ENCODE peak calls at places on chromosomes 2 and 18, in seven cellular contexts. Z, E, V, M, I, F and X are unnamed samples.

GRCh38 chr2:141957827-141958440 is 172.9 kb downstream of the LRP1B start:
- DNase-seq in M (no peak), F (no peak), Z (no peak), V (no peak), I (no peak), E (no peak), X (no peak)

GRCh38 chr2:152089238-152089637 is 9.6 kb downstream of the CACNB4 start:
- DNase-seq in M (no peak), Z (no peak), I (no peak), F (no peak), V (no peak), E (no peak), X (no peak)

GRCh38 chr2:190404487-190404886 is 3.7 kb upstream of the MFSD6 start:
- DNase-seq in V (peak; percentile 48), I (no peak), M (peak; percentile 14), F (no peak), E (peak; percentile 9), Z (peak; percentile 28), X (no peak)

GRCh38 chr2:9803023-9803805 is 40.1 kb upstream of the TAF1B start:
- DNase-seq in F (peak; percentile 84), M (no peak), I (no peak), Z (no peak), E (no peak), V (no peak), X (no peak)

GRCh38 chr2:25347846-25348245 is 6.1 kb upstream of the DNMT3A start:
- DNase-seq in V (no peak), I (no peak), E (no peak), M (no peak), Z (no peak), F (no peak), X (no peak)

GRCh38 chr18:48680871-48681270 is 142.0 kb downstream of the CTIF start:
- DNase-seq in V (no peak), E (no peak), F (no peak), I (no peak), Z (no peak), M (no peak), X (no peak)

GRCh38 chr2:74944987-74945782 is 13.3 kb upstream of the POLE4 start:
- DNase-seq in V (no peak), M (no peak), Z (no peak), E (no peak), F (no peak), I (no peak), X (no peak)

GRCh38 chr2:135093685-135094340 is 41.7 kb downstream of the RAB3GAP1 start:
- DNase-seq in F (no peak), Z (no peak), I (no peak), M (no peak), V (no peak), E (no peak), X (no peak)

GRCh38 chr2:136381722-136382633 is 264.0 kb upstream of the CXCR4 start:
- DNase-seq in M (no peak), E (no peak), F (peak; percentile 71), Z (no peak), V (peak; percentile 84), I (no peak), X (no peak)

GRCh38 chr2:74199275-74199701 is 873 bp downstream of the MTHFD2 start:
- DNase-seq in E (no peak), M (no peak), Z (no peak), I (no peak), F (no peak), V (peak; percentile 29), X (peak; percentile 18)

GRCh38 chr2:64311948-64312621 is 141.9 kb upstream of the LGALSL start:
- DNase-seq in I (no peak), M (peak; percentile 43), E (peak; percentile 85), F (peak; percentile 78), Z (no peak), V (no peak), X (peak; percentile 90)

GRCh38 chr2:241355983-241356870 is at the start of gene FARP2:
- DNase-seq in V (peak; percentile 98), Z (peak; percentile 94), M (peak; percentile 95), I (peak; percentile 98), E (peak; percentile 96), F (peak; percentile 100), X (peak; percentile 94)

GRCh38 chr2:2591542-2591940 is 260.5 kb upstream of the MYT1L start:
- DNase-seq in Z (no peak), M (no peak), F (no peak), E (no peak), I (no peak), V (no peak), X (no peak)

GRCh38 chr2:54624611-54625071 is 98.8 kb upstream of the EML6 start:
- DNase-seq in Z (no peak), E (no peak), I (no peak), M (no peak), F (no peak), V (no peak), X (no peak)

GRCh38 chr2:230205034-230205433 is 14.8 kb downstream of the SP110 start:
- DNase-seq in F (no peak), V (no peak), E (no peak), M (no peak), I (no peak), Z (no peak), X (no peak)

GRCh38 chr2:64863097-64863820 is 125.9 kb upstream of the SLC1A4 start:
- DNase-seq in E (no peak), V (no peak), I (no peak), Z (no peak), M (no peak), F (no peak), X (no peak)

GRCh38 chr18:49621851-49622351 is 60.0 kb downstream of the LIPG start:
- DNase-seq in E (no peak), M (no peak), F (no peak), V (no peak), I (no peak), Z (no peak), X (no peak)

GRCh38 chr18:12911928-12912703 is 28.1 kb upstream of the PTPN2 start:
- DNase-seq in Z (no peak), V (no peak), M (no peak), I (peak; percentile 37), F (no peak), E (no peak), X (no peak)

GRCh38 chr2:42052702-42053481 is 5.1 kb downstream of the PKDCC start:
- DNase-seq in I (no peak), V (no peak), Z (no peak), F (no peak), E (peak; percentile 80), M (no peak), X (no peak)

GRCh38 chr18:79863161-79863945 is 65.6 kb downstream of the KCNG2 start:
- DNase-seq in E (no peak), V (no peak), F (peak; percentile 5), I (no peak), Z (no peak), M (no peak), X (no peak)

GRCh38 chr2:181546086-181546485 is 88.9 kb downstream of the ITGA4 start:
- DNase-seq in M (no peak), F (no peak), I (no peak), V (no peak), Z (no peak), E (no peak), X (no peak)

GRCh38 chr2:104897515-104898184 is 43.7 kb downstream of the POU3F3 start:
- DNase-seq in Z (peak; percentile 89), I (no peak), F (no peak), V (no peak), M (no peak), E (no peak), X (no peak)

GRCh38 chr2:150007815-150008430 is 420.3 kb upstream of the MMADHC start:
- DNase-seq in F (no peak), V (no peak), I (no peak), M (no peak), Z (no peak), E (no peak), X (no peak)

GRCh38 chr2:86069091-86069685 is 36.5 kb downstream of the POLR1A start:
- DNase-seq in F (no peak), V (no peak), I (no peak), Z (no peak), M (no peak), E (no peak), X (no peak)

GRCh38 chr2:72893594-72894319 is 6.5 kb downstream of the SPR start:
- DNase-seq in M (no peak), E (peak; percentile 76), I (peak; percentile 83), V (peak; percentile 63), F (peak; percentile 48), Z (no peak), X (peak; percentile 23)

GRCh38 chr18:9296233-9297006 is 38.2 kb upstream of the TWSG1 start:
- DNase-seq in I (no peak), V (no peak), E (no peak), M (no peak), Z (no peak), F (no peak), X (no peak)

GRCh38 chr18:9914584-9915290 is 921 bp downstream of the VAPA start:
- DNase-seq in M (peak; percentile 10), E (peak; percentile 57), Z (no peak), I (peak; percentile 41), V (peak; percentile 84), F (peak; percentile 88), X (peak; percentile 46)

GRCh38 chr18:35549515-35549914 is 32.0 kb upstream of the GALNT1 start:
- DNase-seq in M (no peak), Z (no peak), E (no peak), I (no peak), F (no peak), V (no peak), X (no peak)

GRCh38 chr2:186590538-186591441 is 934 bp downstream of the ITGAV start:
- DNase-seq in F (peak; percentile 41), E (peak; percentile 21), M (no peak), V (peak; percentile 33), Z (peak; percentile 53), I (no peak), X (peak; percentile 19)

GRCh38 chr2:208466133-208466919 is 59.7 kb downstream of the PTH2R start:
- DNase-seq in Z (peak; percentile 11), F (no peak), M (peak; percentile 81), I (peak; percentile 46), E (no peak), V (peak; percentile 13), X (no peak)

GRCh38 chr2:85161626-85161960 is 28.4 kb downstream of the TCF7L1 start:
- DNase-seq in E (peak; percentile 55), F (no peak), I (no peak), V (no peak), Z (no peak), M (no peak), X (peak; percentile 51)

GRCh38 chr2:134683561-134684112 is 35.2 kb downstream of the TMEM163 start:
- DNase-seq in V (peak; percentile 11), Z (no peak), I (no peak), M (no peak), F (no peak), E (no peak), X (no peak)